ENCODE peak calls at places on chromosomes 2 and 18, in six cellular contexts. J is mucosa of descending colon; R is GM12864; X is CD4-positive, alpha-beta T cell; S is tibial artery; U is dorsolateral prefrontal cortex. B is an unnamed sample.
A peak's percentile ranks its signal among the peaks of the same experiment; 100 is the strongest.

GRCh38 chr2:240646900-240647502 is 21.7 kb downstream of the GPR35 start:
- DNase-seq in J (no peak), S (no peak), U (peak; percentile 37), R (no peak), X (no peak), B (no peak)

GRCh38 chr18:7303751-7304370 is 73.0 kb downstream of the LRRC30 start:
- DNase-seq in U (no peak), R (no peak), S (no peak), J (no peak), X (no peak), B (no peak)

GRCh38 chr2:229910832-229911412 is 10.9 kb downstream of the TRIP12 start:
- DNase-seq in U (no peak), X (no peak), J (peak; percentile 20), R (no peak), S (no peak), B (no peak)

GRCh38 chr2:112183327-112184025 is 45.3 kb downstream of the FBLN7 start:
- DNase-seq in J (no peak), X (no peak), R (no peak), U (no peak), S (no peak), B (no peak)

GRCh38 chr2:37767051-37767450 is 95.6 kb upstream of the CDC42EP3 start:
- DNase-seq in J (no peak), U (no peak), X (no peak), S (no peak), R (no peak), B (no peak)

GRCh38 chr2:222993920-222994650 is 57.9 kb upstream of the KCNE4 start:
- DNase-seq in R (no peak), J (peak; percentile 60), U (peak; percentile 78), X (no peak), S (peak; percentile 96), B (no peak)

GRCh38 chr18:48990497-48991298 is 39.9 kb upstream of the SMAD7 start:
- DNase-seq in X (no peak), U (no peak), J (no peak), R (no peak), S (peak; percentile 89), B (no peak)

GRCh38 chr2:157611110-157611509 is 17.6 kb downstream of the ACVR1C start:
- DNase-seq in X (no peak), S (no peak), J (no peak), R (no peak), U (no peak), B (no peak)

GRCh38 chr2:202036601-202037037 is 3.0 kb downstream of the FZD7 start:
- DNase-seq in S (no peak), J (no peak), R (no peak), U (no peak), X (no peak), B (peak; percentile 42)

GRCh38 chr2:100197643-100198153 is 55.3 kb upstream of the AFF3 start:
- DNase-seq in X (no peak), J (peak; percentile 34), R (no peak), S (peak; percentile 87), U (peak; percentile 45), B (no peak)

GRCh38 chr2:218582085-218582484 is 13.4 kb downstream of the CNOT9 start:
- DNase-seq in J (no peak), U (no peak), R (no peak), X (no peak), S (no peak), B (no peak)

GRCh38 chr18:77072566-77072965 is 60.0 kb downstream of the MBP start:
- DNase-seq in U (no peak), S (no peak), R (no peak), J (no peak), X (no peak), B (no peak)

GRCh38 chr2:121648206-121648605 is 1.1 kb downstream of the CLASP1 start:
- DNase-seq in R (no peak), U (no peak), J (peak; percentile 5), S (no peak), X (no peak), B (no peak)

GRCh38 chr18:31302991-31303390 is 15.0 kb upstream of the DSG1 start:
- DNase-seq in U (no peak), S (no peak), R (no peak), X (no peak), J (no peak), B (no peak)

GRCh38 chr18:48947102-48947501 is 3.7 kb downstream of the SMAD7 start:
- DNase-seq in J (no peak), S (no peak), X (no peak), U (no peak), R (no peak), B (no peak)

GRCh38 chr18:2986150-2986865 is 26.6 kb downstream of the LPIN2 start:
- DNase-seq in S (no peak), R (no peak), J (no peak), X (no peak), U (no peak), B (no peak)

GRCh38 chr2:23617817-23618216 is 232.8 kb downstream of the KLHL29 start:
- DNase-seq in J (no peak), U (no peak), R (no peak), S (no peak), X (no peak), B (no peak)

GRCh38 chr2:210195066-210195852 is 24.1 kb upstream of the KANSL1L start:
- DNase-seq in S (no peak), U (no peak), R (no peak), J (peak; percentile 27), X (no peak), B (no peak)

GRCh38 chr2:62176771-62177170 is 19.1 kb upstream of the B3GNT2 start:
- DNase-seq in J (no peak), X (no peak), R (no peak), S (no peak), U (no peak), B (no peak)

GRCh38 chr18:24268784-24269550 is 128.7 kb downstream of the OSBPL1A start:
- DNase-seq in J (no peak), X (no peak), U (no peak), R (no peak), S (no peak), B (no peak)

GRCh38 chr2:37654419-37654818 is 17.0 kb downstream of the CDC42EP3 start:
- DNase-seq in J (no peak), R (no peak), U (no peak), X (no peak), S (no peak), B (no peak)

GRCh38 chr2:3741372-3741771 is 38.0 kb downstream of the DCDC2C start:
- DNase-seq in S (no peak), U (no peak), R (no peak), J (no peak), X (no peak), B (no peak)

GRCh38 chr2:209936106-209936663 is 66.3 kb upstream of the RPE start:
- DNase-seq in J (peak; percentile 6), X (no peak), S (no peak), R (no peak), U (no peak), B (no peak)

GRCh38 chr2:69911985-69912563 is 2.8 kb upstream of the MXD1 start:
- DNase-seq in S (no peak), R (no peak), J (no peak), U (no peak), X (no peak), B (no peak)

GRCh38 chr2:20652673-20653575 is 2.0 kb upstream of the HS1BP3 start:
- DNase-seq in J (no peak), X (no peak), S (no peak), U (no peak), R (no peak), B (no peak)

GRCh38 chr2:174493549-174494331 is 6.9 kb upstream of the GPR155 start:
- DNase-seq in J (no peak), U (no peak), S (no peak), X (no peak), R (no peak), B (no peak)

GRCh38 chr2:14760169-14760568 is 127.7 kb downstream of the LRATD1 start:
- DNase-seq in X (no peak), S (no peak), J (no peak), U (no peak), R (no peak), B (no peak)

GRCh38 chr2:62724886-62725711 is 19.6 kb downstream of the EHBP1 start:
- DNase-seq in R (no peak), U (peak; percentile 86), J (peak; percentile 44), X (no peak), S (no peak), B (no peak)

GRCh38 chr2:56801214-56801613 is 617.4 kb downstream of the CCDC85A start:
- DNase-seq in S (no peak), J (no peak), X (no peak), U (no peak), R (no peak), B (no peak)

GRCh38 chr2:54306561-54306960 is 50.5 kb upstream of the TSPYL6 start:
- DNase-seq in R (no peak), X (no peak), J (no peak), U (no peak), S (no peak), B (no peak)
- TF ChIP-seq CTCF in R (no peak), X (no peak), J (no peak), U (no peak), S (no peak), B (no peak)

GRCh38 chr2:136080114-136080513 is 37.8 kb downstream of the CXCR4 start:
- DNase-seq in U (no peak), R (no peak), S (no peak), J (no peak), X (no peak), B (no peak)

GRCh38 chr2:136072616-136073015 is 45.3 kb downstream of the CXCR4 start:
- DNase-seq in U (no peak), J (no peak), X (no peak), S (no peak), R (no peak), B (no peak)

GRCh38 chr2:136070913-136071312 is 47.0 kb downstream of the CXCR4 start:
- DNase-seq in J (no peak), R (no peak), X (no peak), S (no peak), U (no peak), B (no peak)

GRCh38 chr2:136077138-136077537 is 40.8 kb downstream of the CXCR4 start:
- DNase-seq in X (no peak), J (no peak), U (no peak), R (no peak), S (no peak), B (no peak)

DNA sequence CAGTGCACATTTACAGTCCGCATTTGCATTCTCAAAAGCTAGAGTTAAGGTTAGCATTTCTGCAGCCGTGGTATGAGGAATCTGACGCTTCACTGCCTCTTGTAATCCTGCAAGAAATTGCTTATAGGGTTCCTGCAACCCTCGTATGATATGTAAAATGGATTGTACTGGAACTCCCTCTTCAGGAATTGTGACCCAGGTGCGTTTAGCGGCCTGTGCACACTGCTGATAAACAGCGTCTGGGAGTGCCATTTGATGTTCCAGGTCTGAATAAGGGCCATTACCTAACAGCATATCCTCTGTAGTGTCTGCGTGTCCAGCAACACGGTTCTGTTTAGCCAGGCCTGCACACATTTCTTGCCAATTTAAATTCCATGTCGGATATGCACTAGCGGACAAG is 42.5 kb downstream of the CXCR4 start:
- DNase-seq in S (no peak), J (no peak), U (no peak), X (no peak), R (no peak), B (no peak)
- TF ChIP-seq CTCF in S (no peak), J (no peak), U (no peak), X (no peak), R (no peak), B (no peak)

GRCh38 chr18:55275042-55275897 is 312.7 kb downstream of the TCF4 start:
- DNase-seq in R (no peak), J (no peak), S (peak; percentile 68), U (no peak), X (no peak), B (no peak)
- TF ChIP-seq CTCF in R (peak; percentile 31), J (no peak), S (no peak), U (no peak), X (no peak), B (no peak)

GRCh38 chr2:25878361-25879132 is at the start of gene ASXL2:
- DNase-seq in J (peak; percentile 98), X (peak; percentile 97), R (peak; percentile 93), S (peak; percentile 97), U (peak; percentile 98), B (peak; percentile 90)
- TF ChIP-seq CTCF in J (no peak), X (no peak), R (no peak), S (no peak), U (peak; percentile 49), B (peak; percentile 5)